ENCODE peak calls at places on chromosomes 2 and 18, in ten cellular contexts. K is cardiac muscle cell; T is tibial nerve; H is stomach; Y is right lobe of liver; A is OCI-LY7; S is suprapubic skin; I is hepatocyte; N is CD8-positive, alpha-beta T cell; P is IMR-90. D is an unnamed sample.

GRCh38 chr2:236498369-236498768 is 71.3 kb upstream of the ACKR3 start:
- DNase-seq in K (peak; percentile 71), T (no peak), H (no peak), Y (no peak), A (no peak), S (no peak), I (no peak), N (no peak), P (peak; percentile 9), D (no peak)

GRCh38 chr18:79803611-79804051 is 5.9 kb downstream of the KCNG2 start:
- DNase-seq in K (no peak), T (no peak), H (no peak), Y (no peak), A (no peak), S (no peak), I (no peak), N (no peak), P (no peak), D (no peak)

GRCh38 chr18:2686349-2686968 is 30.9 kb downstream of the SMCHD1 start:
- DNase-seq in K (no peak), T (no peak), H (no peak), Y (no peak), A (peak; percentile 38), S (no peak), I (no peak), N (no peak), P (no peak), D (no peak)

GRCh38 chr2:47088371-47089082 is 66.6 kb downstream of the STPG4 start:
- DNase-seq in K (peak; percentile 79), T (no peak), H (no peak), Y (no peak), A (no peak), S (no peak), I (no peak), N (no peak), P (peak; percentile 56), D (no peak)

GRCh38 chr18:79695856-79696850 is 16.6 kb downstream of the CTDP1 start:
- DNase-seq in K (no peak), T (no peak), H (no peak), Y (no peak), A (no peak), S (no peak), I (no peak), N (no peak), P (no peak), D (no peak)

GRCh38 chr2:56369316-56369715 is 185.5 kb downstream of the CCDC85A start:
- DNase-seq in K (no peak), T (no peak), H (no peak), Y (no peak), A (no peak), S (no peak), I (no peak), N (no peak), P (no peak), D (no peak)

GRCh38 chr18:56252456-56252855 is 385.9 kb downstream of the TXNL1 start:
- DNase-seq in K (no peak), T (no peak), H (no peak), Y (no peak), A (no peak), S (no peak), I (no peak), N (no peak), P (no peak), D (no peak)

GRCh38 chr18:32730620-32731021 is 42.2 kb downstream of the KLHL14 start:
- DNase-seq in K (peak; percentile 0), T (no peak), H (no peak), Y (no peak), A (peak; percentile 45), S (no peak), I (no peak), N (no peak), P (no peak), D (no peak)

GRCh38 chr18:59570101-59570875 is 126.9 kb downstream of the CCBE1 start:
- DNase-seq in K (peak; percentile 31), T (no peak), H (no peak), Y (no peak), A (no peak), S (no peak), I (no peak), N (no peak), P (peak; percentile 18), D (no peak)

GRCh38 chr2:237154894-237155851 is 69.5 kb downstream of the COPS8 start:
- DNase-seq in K (no peak), T (no peak), H (no peak), Y (no peak), A (peak; percentile 76), S (no peak), I (no peak), N (no peak), P (no peak), D (no peak)

GRCh38 chr2:191012845-191013616 is 940 bp downstream of the STAT1 start:
- DNase-seq in K (peak; percentile 65), T (no peak), H (no peak), Y (no peak), A (no peak), S (no peak), I (peak; percentile 30), N (peak; percentile 27), P (peak; percentile 30), D (no peak)

GRCh38 chr2:174336403-174337336 is 1.9 kb downstream of the SP9 start:
- DNase-seq in K (no peak), T (no peak), H (no peak), Y (no peak), A (peak; percentile 46), S (no peak), I (peak; percentile 71), N (peak; percentile 39), P (no peak), D (no peak)

GRCh38 chr18:12279781-12280531 is 25.8 kb downstream of the CIDEA start:
- DNase-seq in K (no peak), T (no peak), H (no peak), Y (no peak), A (no peak), S (no peak), I (no peak), N (no peak), P (no peak), D (no peak)
- H3K4me3 ChIP-seq in K (no peak overlapping the region), T (no peak overlapping the region), H (peak overlapping the region; percentile 45), Y (no peak overlapping the region), A (no peak overlapping the region), S (peak overlapping the region; percentile 33), I (no peak overlapping the region), N (no peak overlapping the region), P (peak overlapping the region; percentile 5), D (no peak overlapping the region)

GRCh38 chr2:24771905-24772586 is 21.1 kb downstream of the PTRHD1 start:
- DNase-seq in K (no peak), T (no peak), H (no peak), Y (no peak), A (no peak), S (no peak), I (no peak), N (no peak), P (no peak), D (no peak)
- H3K27ac ChIP-seq in K (no peak overlapping the region), T (no peak overlapping the region), H (no peak overlapping the region), Y (no peak overlapping the region), A (no peak overlapping the region), S (no peak overlapping the region), I (no peak overlapping the region), N (no peak overlapping the region), P (no peak overlapping the region), D (no peak overlapping the region)

DNA sequence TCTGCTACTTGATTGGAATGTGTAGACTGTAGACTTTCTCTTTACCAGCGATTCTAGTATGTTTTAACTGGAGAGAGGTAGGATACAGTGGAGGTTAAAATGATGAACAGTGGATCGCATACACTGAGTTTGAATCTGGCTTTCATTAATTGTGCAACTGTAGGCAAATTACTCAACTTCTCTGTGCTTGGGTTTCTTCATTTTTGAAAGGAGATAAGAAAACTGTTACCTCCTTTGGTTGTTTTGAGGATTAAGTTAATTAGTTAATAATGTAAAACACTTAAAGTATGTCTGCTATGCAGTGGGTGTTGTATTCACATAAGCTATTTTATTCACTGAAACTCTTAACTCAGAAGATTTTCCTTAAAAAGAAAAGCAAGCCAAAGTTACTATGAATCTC is 111.8 kb upstream of the CYP20A1 start:
- DNase-seq in K (peak; percentile 35), T (no peak), H (no peak), Y (no peak), A (no peak), S (no peak), I (no peak), N (no peak), P (no peak), D (no peak)
- H3K36me3 ChIP-seq in K (peaks cover 32% of the 10 kb centered on the region), T (no peaks in the 10 kb centered on the region), H (peaks cover 70% of the 10 kb centered on the region), Y (peaks cover 31% of the 10 kb centered on the region), A (no peaks in the 10 kb centered on the region), S (peaks cover 48% of the 10 kb centered on the region), I (no peaks in the 10 kb centered on the region), N (no peaks in the 10 kb centered on the region), P (peaks cover 16% of the 10 kb centered on the region), D (no peaks in the 10 kb centered on the region)

GRCh38 chr2:118843492-118844132 is 3.8 kb downstream of the EN1 start:
- DNase-seq in K (no peak), T (no peak), H (no peak), Y (no peak), A (no peak), S (no peak), I (no peak), N (no peak), P (no peak), D (no peak)

GRCh38 chr2:118841450-118841827 is 6.0 kb downstream of the EN1 start:
- DNase-seq in K (no peak), T (no peak), H (no peak), Y (no peak), A (no peak), S (no peak), I (no peak), N (no peak), P (no peak), D (no peak)

GRCh38 chr2:118844261-118845004 is 3.0 kb downstream of the EN1 start:
- DNase-seq in K (no peak), T (no peak), H (no peak), Y (no peak), A (no peak), S (no peak), I (no peak), N (no peak), P (no peak), D (no peak)

GRCh38 chr2:118841828-118842461 is 5.5 kb downstream of the EN1 start:
- DNase-seq in K (no peak), T (no peak), H (no peak), Y (no peak), A (no peak), S (no peak), I (no peak), N (no peak), P (no peak), D (no peak)

DNA sequence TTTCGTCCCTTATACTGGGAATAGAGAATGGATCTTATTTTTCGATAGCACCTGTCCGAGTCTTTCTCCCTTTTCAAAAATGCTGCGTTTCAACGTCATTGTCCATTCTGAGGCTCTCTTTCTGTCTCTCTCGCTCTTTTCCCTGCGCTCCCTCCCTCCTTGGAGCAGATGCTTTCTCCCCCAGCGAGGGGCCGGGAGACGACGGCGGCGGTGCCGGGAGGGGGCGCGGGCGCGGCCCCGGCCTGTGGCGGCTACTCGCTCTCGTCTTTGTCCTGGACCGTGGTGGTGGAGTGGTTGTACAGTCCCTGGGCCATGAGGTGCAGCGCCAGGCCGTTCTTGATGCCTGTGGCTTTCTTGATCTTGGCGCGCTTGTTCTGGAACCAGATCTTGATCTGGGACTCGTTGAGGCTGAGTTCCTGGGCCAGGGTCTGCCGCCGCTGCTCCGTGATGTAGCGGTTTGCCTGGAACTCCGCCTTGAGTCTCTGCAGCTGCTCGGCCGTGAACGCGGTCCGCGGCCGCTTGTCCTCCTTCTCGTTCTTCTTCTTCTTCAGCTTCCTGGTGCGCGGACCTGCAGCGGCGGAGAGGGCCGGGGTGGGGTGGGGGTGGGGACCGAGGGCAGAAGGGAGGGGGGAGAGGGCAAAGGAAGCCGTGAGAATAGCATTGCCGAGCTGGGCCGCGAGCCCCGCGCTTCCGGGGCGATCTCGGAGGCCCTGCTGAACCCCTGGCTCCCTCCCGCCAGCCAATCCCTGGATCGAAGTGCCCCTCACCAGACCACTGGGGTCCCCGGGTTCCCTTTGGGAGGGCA is 4.6 kb downstream of the EN1 start:
- DNase-seq in K (peak; percentile 40), T (no peak), H (no peak), Y (no peak), A (no peak), S (no peak), I (no peak), N (no peak), P (no peak), D (no peak)
- H3K4me3 ChIP-seq in K (no peak overlapping the region), T (peak overlapping the region; percentile 27), H (peak overlapping the region; percentile 27), Y (no peak overlapping the region), A (no peak overlapping the region), S (peak overlapping the region; percentile 72), I (no peak overlapping the region), N (peak overlapping the region; percentile 40), P (no peak overlapping the region), D (peak overlapping the region; percentile 55)